ENCODE peak calls at places on chromosomes 7 and 10, in nine cellular contexts. O is HEK293T; Y is mesendoderm; J is putamen; M is activated CD4-positive, alpha-beta T cell treated with anti-CD3 and anti-CD28 coated beads, Interleukin-2, amount 50 U/mL, for 48 hours; N is CD8-positive, alpha-beta memory T cell; R is colonic mucosa; F is sciatic nerve; V is Peyer's patch. S is an unnamed sample.

GRCh38 chr7:3028071-3028766 is 15.4 kb downstream of the CARD11 start:
- DNase-seq in M (peak; percentile 75), V (peak; percentile 52), F (no peak), N (no peak), O (no peak), Y (peak; percentile 52), J (peak; percentile 24), R (no peak), S (no peak)

GRCh38 chr10:100501423-100501822 is 18.2 kb downstream of the SEC31B start:
- DNase-seq in M (no peak), V (no peak), J (no peak), O (no peak), F (no peak), Y (no peak), N (no peak), R (no peak), S (no peak)

GRCh38 chr10:17234541-17234940 is 6.5 kb downstream of the VIM start:
- DNase-seq in J (no peak), F (no peak), Y (no peak), N (no peak), M (no peak), R (no peak), V (no peak), O (no peak), S (no peak)

GRCh38 chr7:155979994-155980393 is 167.7 kb upstream of the SHH start:
- DNase-seq in R (peak; percentile 10), J (no peak), N (peak; percentile 10), O (no peak), Y (no peak), V (peak; percentile 23), M (no peak), F (peak; percentile 12), S (no peak)

GRCh38 chr10:93813507-93814465 is 56.0 kb downstream of the LGI1 start:
- DNase-seq in F (peak; percentile 77), J (peak; percentile 26), N (no peak), Y (peak; percentile 71), M (peak; percentile 60), O (peak; percentile 69), V (peak; percentile 80), R (peak; percentile 75), S (peak; percentile 48)

GRCh38 chr10:8477300-8477699 is 422.8 kb downstream of the GATA3 start:
- DNase-seq in O (no peak), Y (no peak), R (no peak), F (no peak), V (no peak), N (no peak), M (no peak), J (no peak), S (no peak)

GRCh38 chr7:148835854-148836253 is 48.2 kb downstream of the EZH2 start:
- DNase-seq in N (no peak), R (no peak), Y (no peak), M (no peak), V (no peak), J (no peak), F (no peak), O (no peak), S (no peak)

GRCh38 chr10:104045151-104046089 is 40.3 kb downstream of the COL17A1 start:
- DNase-seq in J (peak; percentile 71), O (peak; percentile 72), Y (peak; percentile 87), M (peak; percentile 26), R (peak; percentile 35), V (no peak), N (no peak), F (no peak), S (no peak)

GRCh38 chr10:110419265-110419664 is 78.4 kb upstream of the DUSP5 start:
- DNase-seq in F (no peak), J (no peak), Y (no peak), O (no peak), R (no peak), N (no peak), M (no peak), V (no peak), S (no peak)

GRCh38 chr10:99461230-99461629 is 30.8 kb upstream of the GOT1 start:
- DNase-seq in J (no peak), M (no peak), R (no peak), V (no peak), Y (peak; percentile 21), N (no peak), F (no peak), O (no peak), S (no peak)

GRCh38 chr10:98312349-98312748 is 44.4 kb upstream of the LOXL4 start:
- DNase-seq in O (no peak), F (no peak), Y (no peak), V (no peak), N (no peak), R (no peak), M (no peak), J (no peak), S (no peak)

GRCh38 chr10:96690755-96691730 is 29.3 kb downstream of the PIK3AP1 start:
- DNase-seq in J (no peak), O (no peak), M (no peak), N (no peak), Y (no peak), V (no peak), F (no peak), R (no peak), S (no peak)

GRCh38 chr10:112614072-112614471 is 167.1 kb downstream of the VTI1A start:
- DNase-seq in V (no peak), M (no peak), F (no peak), Y (no peak), R (no peak), J (no peak), N (no peak), O (no peak), S (no peak)

GRCh38 chr10:132862485-132863420 is 76.8 kb upstream of the NKX6-2 start:
- DNase-seq in J (no peak), N (no peak), Y (peak; percentile 16), F (peak; percentile 52), V (peak; percentile 31), R (no peak), M (no peak), O (no peak), S (peak; percentile 5)

GRCh38 chr7:131400833-131401593 is 73.3 kb downstream of the MKLN1 start:
- DNase-seq in Y (no peak), R (no peak), F (no peak), J (no peak), V (no peak), M (no peak), O (no peak), N (no peak), S (no peak)

GRCh38 chr7:22002731-22003130 is 57.0 kb upstream of the CDCA7L start:
- DNase-seq in O (no peak), J (no peak), Y (no peak), M (no peak), F (no peak), V (no peak), N (no peak), R (no peak), S (no peak)

GRCh38 chr10:73060738-73061635 is 35.7 kb downstream of the P4HA1 start:
- DNase-seq in F (no peak), Y (peak; percentile 40), N (no peak), M (no peak), J (no peak), O (peak; percentile 46), V (no peak), R (no peak), S (no peak)

GRCh38 chr10:100570518-100570865 is 34.7 kb downstream of the HIF1AN start:
- DNase-seq in O (no peak), M (no peak), Y (no peak), J (no peak), F (peak; percentile 6), N (no peak), R (no peak), V (peak; percentile 37), S (no peak)

GRCh38 chr10:70562036-70562710 is 40.4 kb downstream of the PRF1 start:
- DNase-seq in O (no peak), F (peak; percentile 50), N (peak; percentile 40), V (no peak), M (no peak), J (no peak), R (no peak), Y (no peak), S (no peak)

GRCh38 chr7:151601521-151602305 is 82.0 kb upstream of the RHEB start:
- DNase-seq in O (no peak), Y (no peak), F (no peak), N (no peak), R (no peak), M (no peak), J (no peak), V (no peak), S (no peak)

GRCh38 chr10:121092341-121093099 is 241.4 kb downstream of the WDR11 start:
- DNase-seq in Y (peak; percentile 72), N (no peak), F (no peak), R (no peak), J (no peak), M (no peak), O (no peak), V (no peak), S (no peak)

GRCh38 chr7:30237271-30237695 is 47.1 kb upstream of the ZNRF2 start:
- DNase-seq in F (no peak), R (no peak), M (no peak), J (no peak), O (no peak), Y (no peak), V (no peak), N (no peak), S (no peak)

GRCh38 chr10:31209523-31209922 is 109.5 kb upstream of the ZEB1 start:
- DNase-seq in R (no peak), N (no peak), F (no peak), M (no peak), Y (no peak), O (no peak), V (no peak), J (no peak), S (no peak)

GRCh38 chr7:142083605-142084004 is 27.9 kb upstream of the MGAM2 start:
- DNase-seq in M (no peak), F (no peak), R (no peak), V (no peak), N (no peak), O (no peak), J (no peak), Y (no peak), S (no peak)

GRCh38 chr10:6398419-6398818 is 181.7 kb downstream of the PRKCQ start:
- DNase-seq in O (no peak), M (no peak), V (no peak), N (no peak), R (no peak), F (no peak), J (no peak), Y (no peak), S (no peak)

GRCh38 chr10:46253076-46254006 is 33.5 kb upstream of the ANTXRL start:
- DNase-seq in N (no peak), Y (no peak), O (no peak), F (no peak), V (no peak), R (peak; percentile 13), J (no peak), M (no peak), S (no peak)

GRCh38 chr10:92931597-92931996 is 83.3 kb downstream of the EXOC6 start:
- DNase-seq in O (no peak), V (no peak), R (no peak), J (no peak), Y (no peak), M (no peak), N (no peak), F (no peak), S (no peak)